ENCODE peak calls at places on chromosomes 12 and 14, in eight cellular contexts. One of them, this sample, is unnamed.

GRCh38 chr12:95248604-95249355 is 31.2 kb downstream of the VEZT start:
- DNase-seq in GM12878: no peak
- DNase-seq in retinal pigment epithelial cell: no peak
- DNase-seq in omental fat pad: no peak
- DNase-seq in lower leg skin: no peak
- DNase-seq in neural crest cell: no peak
- DNase-seq in mucosa of descending colon: no peak
- DNase-seq in psoas muscle: no peak
- DNase-seq in this sample: no peak

GRCh38 chr12:24909667-24910066 is 39.2 kb downstream of the BCAT1 start:
- DNase-seq in mucosa of descending colon: no peak
- DNase-seq in GM12878: no peak
- DNase-seq in lower leg skin: peak
- DNase-seq in retinal pigment epithelial cell: peak
- DNase-seq in psoas muscle: peak
- DNase-seq in omental fat pad: peak
- DNase-seq in neural crest cell: no peak
- DNase-seq in this sample: no peak

GRCh38 chr14:61698216-61698980 is 3.1 kb downstream of the HIF1A start:
- DNase-seq in mucosa of descending colon: no peak
- DNase-seq in lower leg skin: no peak
- DNase-seq in GM12878: no peak
- DNase-seq in psoas muscle: no peak
- DNase-seq in neural crest cell: no peak
- DNase-seq in retinal pigment epithelial cell: no peak
- DNase-seq in omental fat pad: no peak
- DNase-seq in this sample: no peak

GRCh38 chr12:121581681-121582439 is 1.0 kb upstream of the KDM2B start:
- DNase-seq in GM12878: no peak
- DNase-seq in omental fat pad: no peak
- DNase-seq in neural crest cell: no peak
- DNase-seq in psoas muscle: peak
- DNase-seq in lower leg skin: no peak
- DNase-seq in retinal pigment epithelial cell: no peak
- DNase-seq in mucosa of descending colon: no peak
- DNase-seq in this sample: no peak

GRCh38 chr12:31390991-31391390 is 65.0 kb upstream of the SINHCAF start:
- DNase-seq in lower leg skin: no peak
- DNase-seq in neural crest cell: no peak
- DNase-seq in mucosa of descending colon: no peak
- DNase-seq in retinal pigment epithelial cell: no peak
- DNase-seq in GM12878: no peak
- DNase-seq in omental fat pad: no peak
- DNase-seq in psoas muscle: no peak
- DNase-seq in this sample: no peak

GRCh38 chr14:79781882-79782281 is 429.4 kb downstream of the DIO2 start:
- DNase-seq in neural crest cell: no peak
- DNase-seq in lower leg skin: no peak
- DNase-seq in omental fat pad: no peak
- DNase-seq in retinal pigment epithelial cell: peak
- DNase-seq in mucosa of descending colon: no peak
- DNase-seq in psoas muscle: no peak
- DNase-seq in GM12878: no peak
- DNase-seq in this sample: no peak

GRCh38 chr12:25284024-25284423 is 33.3 kb upstream of the KRAS start:
- DNase-seq in neural crest cell: no peak
- DNase-seq in lower leg skin: no peak
- DNase-seq in GM12878: no peak
- DNase-seq in psoas muscle: no peak
- DNase-seq in retinal pigment epithelial cell: no peak
- DNase-seq in mucosa of descending colon: no peak
- DNase-seq in omental fat pad: no peak
- DNase-seq in this sample: no peak

GRCh38 chr14:56995010-56995409 is 184.7 kb upstream of the OTX2 start:
- DNase-seq in neural crest cell: no peak
- DNase-seq in retinal pigment epithelial cell: no peak
- DNase-seq in GM12878: no peak
- DNase-seq in lower leg skin: no peak
- DNase-seq in omental fat pad: no peak
- DNase-seq in mucosa of descending colon: no peak
- DNase-seq in psoas muscle: no peak
- DNase-seq in this sample: no peak

GRCh38 chr12:102769323-102769916 is 147.6 kb downstream of the PAH start:
- DNase-seq in neural crest cell: peak
- DNase-seq in mucosa of descending colon: peak
- DNase-seq in lower leg skin: peak
- DNase-seq in GM12878: peak
- DNase-seq in retinal pigment epithelial cell: no peak
- DNase-seq in psoas muscle: peak
- DNase-seq in omental fat pad: no peak
- DNase-seq in this sample: no peak

GRCh38 chr12:50302686-50303085 is 19.4 kb upstream of the LIMA1 start:
- DNase-seq in omental fat pad: no peak
- DNase-seq in GM12878: no peak
- DNase-seq in retinal pigment epithelial cell: no peak
- DNase-seq in neural crest cell: no peak
- DNase-seq in mucosa of descending colon: no peak
- DNase-seq in lower leg skin: peak
- DNase-seq in psoas muscle: no peak
- DNase-seq in this sample: no peak

GRCh38 chr14:93163570-93163969 is 21.1 kb downstream of the MOAP1 start:
- DNase-seq in neural crest cell: no peak
- DNase-seq in omental fat pad: no peak
- DNase-seq in lower leg skin: no peak
- DNase-seq in mucosa of descending colon: no peak
- DNase-seq in GM12878: peak
- DNase-seq in retinal pigment epithelial cell: no peak
- DNase-seq in psoas muscle: no peak
- DNase-seq in this sample: no peak

GRCh38 chr14:102503576-102504224 is 5.9 kb downstream of the ANKRD9 start:
- DNase-seq in retinal pigment epithelial cell: no peak
- DNase-seq in omental fat pad: no peak
- DNase-seq in GM12878: no peak
- DNase-seq in lower leg skin: no peak
- DNase-seq in mucosa of descending colon: no peak
- DNase-seq in psoas muscle: no peak
- DNase-seq in neural crest cell: no peak
- DNase-seq in this sample: no peak

GRCh38 chr14:102500724-102501123 is 8.9 kb downstream of the ANKRD9 start:
- DNase-seq in omental fat pad: no peak
- DNase-seq in mucosa of descending colon: no peak
- DNase-seq in psoas muscle: no peak
- DNase-seq in neural crest cell: no peak
- DNase-seq in GM12878: no peak
- DNase-seq in lower leg skin: no peak
- DNase-seq in retinal pigment epithelial cell: no peak
- DNase-seq in this sample: no peak

GRCh38 chr14:102502571-102502970 is 7.0 kb downstream of the ANKRD9 start:
- DNase-seq in retinal pigment epithelial cell: no peak
- DNase-seq in psoas muscle: no peak
- DNase-seq in lower leg skin: no peak
- DNase-seq in omental fat pad: no peak
- DNase-seq in GM12878: no peak
- DNase-seq in mucosa of descending colon: no peak
- DNase-seq in neural crest cell: no peak
- DNase-seq in this sample: no peak

GRCh38 chr14:102500190-102500661 is 9.3 kb downstream of the ANKRD9 start:
- DNase-seq in mucosa of descending colon: no peak
- DNase-seq in psoas muscle: peak
- DNase-seq in omental fat pad: no peak
- DNase-seq in lower leg skin: peak
- DNase-seq in GM12878: no peak
- DNase-seq in neural crest cell: no peak
- DNase-seq in retinal pigment epithelial cell: no peak
- DNase-seq in this sample: no peak

DNA sequence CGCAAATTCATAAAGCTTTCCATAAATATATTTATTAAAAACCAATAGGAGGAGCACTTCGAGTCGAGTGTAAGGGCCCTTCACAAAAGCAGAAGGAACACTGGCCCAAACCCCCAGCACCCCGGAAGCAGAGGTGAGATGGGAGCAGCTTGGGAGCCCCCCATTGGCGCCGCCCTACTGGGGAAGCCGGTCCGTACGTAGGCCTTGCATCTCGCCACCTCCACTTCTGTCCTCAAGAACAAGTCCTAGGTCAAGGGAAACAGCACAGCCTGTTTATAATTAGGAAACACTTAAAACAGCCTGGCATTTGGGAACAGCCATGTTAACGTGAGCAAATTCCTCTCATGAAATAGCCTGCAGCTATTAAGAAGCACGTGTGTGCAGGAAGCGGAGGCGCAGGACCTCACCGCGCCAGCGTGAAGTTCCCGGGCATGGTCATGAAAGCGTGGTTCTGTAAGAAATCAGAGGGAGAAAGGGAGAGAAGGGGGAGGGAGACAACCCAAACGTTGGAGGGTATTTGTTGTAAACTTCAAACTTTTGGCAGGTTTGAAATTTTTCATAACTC is 7.7 kb downstream of the ANKRD9 start:
- DNase-seq in retinal pigment epithelial cell: no peak
- DNase-seq in lower leg skin: no peak
- DNase-seq in mucosa of descending colon: no peak
- DNase-seq in neural crest cell: no peak
- DNase-seq in omental fat pad: no peak
- DNase-seq in GM12878: no peak
- DNase-seq in psoas muscle: no peak
- DNase-seq in this sample: no peak
- TF ChIP-seq CTCF in retinal pigment epithelial cell: peak
- TF ChIP-seq CTCF in lower leg skin: no peak
- TF ChIP-seq CTCF in mucosa of descending colon: no peak
- TF ChIP-seq CTCF in neural crest cell: peak
- TF ChIP-seq CTCF in omental fat pad: no peak
- TF ChIP-seq CTCF in GM12878: peak
- TF ChIP-seq CTCF in psoas muscle: no peak
- TF ChIP-seq CTCF in this sample: no peak

GRCh38 chr12:39682689-39683477 is 63.3 kb upstream of the ABCD2 start:
- DNase-seq in retinal pigment epithelial cell: no peak
- DNase-seq in omental fat pad: no peak
- DNase-seq in lower leg skin: no peak
- DNase-seq in psoas muscle: no peak
- DNase-seq in neural crest cell: no peak
- DNase-seq in GM12878: no peak
- DNase-seq in mucosa of descending colon: no peak
- DNase-seq in this sample: no peak

GRCh38 chr12:39685854-39686608 is 66.4 kb upstream of the ABCD2 start:
- DNase-seq in mucosa of descending colon: no peak
- DNase-seq in psoas muscle: no peak
- DNase-seq in lower leg skin: no peak
- DNase-seq in omental fat pad: no peak
- DNase-seq in retinal pigment epithelial cell: no peak
- DNase-seq in GM12878: no peak
- DNase-seq in neural crest cell: no peak
- DNase-seq in this sample: no peak
- TF ChIP-seq CTCF in mucosa of descending colon: no peak
- TF ChIP-seq CTCF in psoas muscle: no peak
- TF ChIP-seq CTCF in lower leg skin: no peak
- TF ChIP-seq CTCF in omental fat pad: no peak
- TF ChIP-seq CTCF in retinal pigment epithelial cell: no peak
- TF ChIP-seq CTCF in GM12878: no peak
- TF ChIP-seq CTCF in neural crest cell: no peak
- TF ChIP-seq CTCF in this sample: no peak

GRCh38 chr14:74472590-74472989 is 20.5 kb downstream of the NPC2 start:
- DNase-seq in psoas muscle: no peak
- DNase-seq in neural crest cell: no peak
- DNase-seq in omental fat pad: no peak
- DNase-seq in mucosa of descending colon: no peak
- DNase-seq in GM12878: no peak
- DNase-seq in lower leg skin: no peak
- DNase-seq in retinal pigment epithelial cell: no peak
- DNase-seq in this sample: no peak

GRCh38 chr14:74469548-74470518 is 23.3 kb downstream of the NPC2 start:
- DNase-seq in omental fat pad: no peak
- DNase-seq in lower leg skin: no peak
- DNase-seq in neural crest cell: no peak
- DNase-seq in GM12878: no peak
- DNase-seq in retinal pigment epithelial cell: no peak
- DNase-seq in mucosa of descending colon: no peak
- DNase-seq in psoas muscle: no peak
- DNase-seq in this sample: peak

GRCh38 chr14:74464785-74465184 is 28.3 kb downstream of the NPC2 start:
- DNase-seq in mucosa of descending colon: no peak
- DNase-seq in psoas muscle: no peak
- DNase-seq in lower leg skin: no peak
- DNase-seq in retinal pigment epithelial cell: no peak
- DNase-seq in neural crest cell: no peak
- DNase-seq in omental fat pad: no peak
- DNase-seq in GM12878: no peak
- DNase-seq in this sample: no peak

GRCh38 chr14:74465335-74465734 is 27.8 kb downstream of the NPC2 start:
- DNase-seq in GM12878: no peak
- DNase-seq in lower leg skin: no peak
- DNase-seq in omental fat pad: no peak
- DNase-seq in psoas muscle: no peak
- DNase-seq in neural crest cell: no peak
- DNase-seq in mucosa of descending colon: no peak
- DNase-seq in retinal pigment epithelial cell: no peak
- DNase-seq in this sample: no peak

GRCh38 chr14:74468513-74468912 is 24.6 kb downstream of the NPC2 start:
- DNase-seq in neural crest cell: no peak
- DNase-seq in retinal pigment epithelial cell: no peak
- DNase-seq in psoas muscle: no peak
- DNase-seq in mucosa of descending colon: no peak
- DNase-seq in omental fat pad: no peak
- DNase-seq in lower leg skin: no peak
- DNase-seq in GM12878: no peak
- DNase-seq in this sample: peak
- TF ChIP-seq CTCF in neural crest cell: no peak
- TF ChIP-seq CTCF in retinal pigment epithelial cell: no peak
- TF ChIP-seq CTCF in psoas muscle: no peak
- TF ChIP-seq CTCF in mucosa of descending colon: no peak
- TF ChIP-seq CTCF in omental fat pad: no peak
- TF ChIP-seq CTCF in lower leg skin: no peak
- TF ChIP-seq CTCF in GM12878: no peak
- TF ChIP-seq CTCF in this sample: no peak

GRCh38 chr12:43349863-43350262 is 202.1 kb downstream of the ADAMTS20 start:
- DNase-seq in psoas muscle: no peak
- DNase-seq in lower leg skin: no peak
- DNase-seq in mucosa of descending colon: no peak
- DNase-seq in retinal pigment epithelial cell: no peak
- DNase-seq in neural crest cell: no peak
- DNase-seq in omental fat pad: no peak
- DNase-seq in GM12878: no peak
- DNase-seq in this sample: no peak
- TF ChIP-seq CTCF in psoas muscle: no peak
- TF ChIP-seq CTCF in lower leg skin: no peak
- TF ChIP-seq CTCF in mucosa of descending colon: no peak
- TF ChIP-seq CTCF in retinal pigment epithelial cell: peak
- TF ChIP-seq CTCF in neural crest cell: peak
- TF ChIP-seq CTCF in omental fat pad: no peak
- TF ChIP-seq CTCF in GM12878: peak
- TF ChIP-seq CTCF in this sample: no peak

DNA sequence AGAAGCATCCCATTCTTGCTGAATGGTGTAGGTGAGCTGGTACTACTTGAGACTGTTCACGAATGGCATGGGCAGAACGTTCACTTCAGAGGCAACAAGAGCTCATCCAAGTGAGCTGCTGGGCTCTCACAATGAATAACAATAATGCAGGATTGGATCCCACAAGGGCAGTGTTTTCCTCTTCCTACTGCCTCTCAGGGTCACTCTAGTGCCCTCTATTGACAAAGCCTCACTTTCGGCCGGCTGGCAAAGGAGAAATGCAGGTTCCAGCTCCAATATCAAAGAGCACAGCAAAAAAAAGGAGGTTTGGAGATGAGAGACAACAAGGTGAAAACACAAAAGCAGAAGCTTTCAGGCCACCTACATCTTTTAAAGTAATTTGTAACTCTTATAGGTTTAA is 74.6 kb upstream of the MYF6 start:
- DNase-seq in mucosa of descending colon: no peak
- DNase-seq in psoas muscle: no peak
- DNase-seq in GM12878: no peak
- DNase-seq in neural crest cell: no peak
- DNase-seq in lower leg skin: no peak
- DNase-seq in retinal pigment epithelial cell: no peak
- DNase-seq in omental fat pad: no peak
- DNase-seq in this sample: no peak
- TF ChIP-seq CTCF in mucosa of descending colon: no peak
- TF ChIP-seq CTCF in psoas muscle: no peak
- TF ChIP-seq CTCF in GM12878: peak
- TF ChIP-seq CTCF in neural crest cell: no peak
- TF ChIP-seq CTCF in lower leg skin: no peak
- TF ChIP-seq CTCF in retinal pigment epithelial cell: peak
- TF ChIP-seq CTCF in omental fat pad: no peak
- TF ChIP-seq CTCF in this sample: peak